ENCODE peak calls at places on chromosome 2, in eight cellular contexts. W, V, F, D, M, T, O and J are unnamed samples.

GRCh38 chr2:10286216-10287037 is 16.3 kb upstream of the HPCAL1 start:
- DNase-seq in T (no peak), D (no peak), M (no peak), V (no peak), W (no peak), F (no peak), O (no peak), J (no peak)

GRCh38 chr2:119212139-119212800 is 11.4 kb upstream of the STEAP3 start:
- DNase-seq in F (no peak), D (no peak), W (no peak), M (no peak), T (no peak), O (no peak), V (no peak), J (no peak)

GRCh38 chr2:137237055-137237454 is 471.7 kb downstream of the THSD7B start:
- DNase-seq in W (peak; percentile 72), T (no peak), D (no peak), V (no peak), F (no peak), O (no peak), M (no peak), J (no peak)

GRCh38 chr2:113760400-113760799 is 4.0 kb upstream of the SLC35F5 start:
- DNase-seq in O (no peak), V (no peak), W (peak; percentile 74), D (no peak), M (no peak), T (no peak), F (no peak), J (no peak)

GRCh38 chr2:64923385-64923710 is 65.9 kb upstream of the SLC1A4 start:
- DNase-seq in O (no peak), V (no peak), T (no peak), M (no peak), F (no peak), W (no peak), D (no peak), J (no peak)

GRCh38 chr2:8242734-8243133 is 439.1 kb upstream of the ID2 start:
- DNase-seq in W (no peak), M (no peak), F (no peak), D (no peak), T (no peak), V (no peak), O (no peak), J (no peak)

GRCh38 chr2:219042750-219043149 is 1.4 kb upstream of the CFAP65 start:
- DNase-seq in T (no peak), F (no peak), O (no peak), W (no peak), V (no peak), M (no peak), D (no peak), J (no peak)

GRCh38 chr2:111634050-111634784 is 249.8 kb downstream of the ANAPC1 start:
- DNase-seq in M (no peak), D (no peak), F (no peak), O (no peak), W (no peak), T (no peak), V (no peak), J (no peak)

GRCh38 chr2:158610059-158610458 is 153.3 kb downstream of the PKP4 start:
- DNase-seq in D (no peak), V (no peak), O (no peak), T (no peak), W (no peak), M (no peak), F (no peak), J (no peak)

GRCh38 chr2:122261923-122262322 is 506.5 kb downstream of the TSN start:
- DNase-seq in F (no peak), O (no peak), T (no peak), M (no peak), W (no peak), V (no peak), D (no peak), J (no peak)

GRCh38 chr2:168884990-168885389 is 5.2 kb downstream of the SPC25 start:
- DNase-seq in T (no peak), F (no peak), M (no peak), D (no peak), O (no peak), V (no peak), W (no peak), J (no peak)

GRCh38 chr2:216635171-216635570 is 2.0 kb downstream of the IGFBP2 start:
- DNase-seq in W (no peak), D (no peak), T (no peak), F (no peak), O (peak; percentile 63), M (no peak), V (no peak), J (no peak)

GRCh38 chr2:88613921-88614320 is 13.3 kb downstream of the EIF2AK3 start:
- DNase-seq in O (no peak), D (no peak), T (no peak), V (no peak), F (no peak), M (no peak), W (no peak), J (no peak)

GRCh38 chr2:120579916-120580685 is 155.6 kb upstream of the GLI2 start:
- DNase-seq in D (no peak), V (no peak), O (no peak), F (no peak), T (no peak), M (no peak), W (no peak), J (no peak)

GRCh38 chr2:66212749-66213148 is 222.2 kb upstream of the MEIS1 start:
- DNase-seq in M (no peak), F (no peak), D (no peak), W (no peak), O (no peak), T (no peak), V (no peak), J (no peak)

GRCh38 chr2:210792000-210792399 is 235.6 kb downstream of the CPS1 start:
- DNase-seq in D (no peak), W (no peak), M (no peak), O (no peak), V (peak; percentile 82), F (no peak), T (no peak), J (no peak)